ENCODE peak calls at places on chromosome 18, in five cellular contexts. P is RWPE1, I is neural crest cell, T is psoas muscle, J is GM20000. H is an unnamed sample.

GRCh38 chr18:57749604-57749970 is 53.5 kb downstream of the ATP8B1 start:
- DNase-seq in P (no peak), T (no peak), J (no peak), I (no peak), H (no peak)

GRCh38 chr18:54284967-54285785 is 15.9 kb downstream of the POLI start:
- DNase-seq in P (peak), J (peak), I (no peak), T (no peak), H (no peak)

GRCh38 chr18:71831039-71831438 is 713.1 kb downstream of the CBLN2 start:
- DNase-seq in T (no peak), J (no peak), P (no peak), I (no peak), H (no peak)

GRCh38 chr18:11379660-11380059 is 229.7 kb upstream of the SLC35G4 start:
- DNase-seq in J (no peak), I (no peak), T (no peak), P (no peak), H (no peak)

GRCh38 chr18:31637445-31637844 is 45.8 kb downstream of the TTR start:
- DNase-seq in P (no peak), J (no peak), I (no peak), T (no peak), H (no peak)

GRCh38 chr18:67515987-67516431 is 511 bp downstream of the DSEL start:
- DNase-seq in P (peak), I (peak), J (peak), T (peak), H (peak)

GRCh38 chr18:50158866-50159653 is 35.9 kb downstream of the MYO5B start:
- DNase-seq in P (peak), I (no peak), T (no peak), J (no peak), H (no peak)

GRCh38 chr18:26963292-26963691 is 97.8 kb upstream of the AQP4 start:
- DNase-seq in P (no peak), T (no peak), I (no peak), J (no peak), H (no peak)

GRCh38 chr18:37393221-37393828 is 172.3 kb downstream of the CELF4 start:
- DNase-seq in T (no peak), I (no peak), J (no peak), P (no peak), H (no peak)

GRCh38 chr18:23871410-23871809 is 143.1 kb upstream of the TTC39C start:
- DNase-seq in J (peak), T (no peak), P (peak), I (no peak), H (peak)

GRCh38 chr18:31041346-31042067 is 1.0 kb downstream of the DSC3 start:
- DNase-seq in P (peak), J (peak), T (peak), I (peak), H (peak)

GRCh38 chr18:26336572-26336971 is 110.3 kb downstream of the TAF4B start:
- DNase-seq in P (no peak), I (no peak), J (no peak), T (no peak), H (no peak)

GRCh38 chr18:22683196-22683676 is 249.9 kb upstream of the RBBP8 start:
- DNase-seq in I (no peak), P (peak), J (no peak), T (no peak), H (peak)

GRCh38 chr18:22378672-22379282 is 38.9 kb downstream of the CTAGE1 start:
- DNase-seq in I (peak), T (no peak), J (no peak), P (peak), H (no peak)

GRCh38 chr18:9808530-9809241 is 77.1 kb upstream of the TXNDC2 start:
- DNase-seq in J (no peak), P (peak), T (peak), I (no peak), H (no peak)

GRCh38 chr18:55780591-55781071 is 192.6 kb upstream of the TCF4 start:
- DNase-seq in P (no peak), J (peak), I (no peak), T (no peak), H (no peak)

GRCh38 chr18:8771930-8772329 is 66.6 kb downstream of the MTCL1 start:
- DNase-seq in J (no peak), P (no peak), T (no peak), I (no peak), H (no peak)

GRCh38 chr18:10852610-10853303 is 296.6 kb downstream of the PIEZO2 start:
- DNase-seq in T (no peak), I (no peak), P (no peak), J (no peak), H (no peak)

GRCh38 chr18:63131106-63131943 is 188.2 kb downstream of the BCL2 start:
- DNase-seq in P (peak), I (peak), T (no peak), J (peak), H (no peak)

GRCh38 chr18:79567481-79568147 is 112.0 kb upstream of the CTDP1 start:
- DNase-seq in P (peak), T (peak), I (no peak), J (no peak), H (peak)

GRCh38 chr18:74631242-74632087 is 33.8 kb downstream of the ZNF407 start:
- DNase-seq in P (no peak), J (no peak), I (no peak), T (no peak), H (no peak)

GRCh38 chr18:60064271-60064670 is 164.5 kb downstream of the PMAIP1 start:
- DNase-seq in I (no peak), P (peak), J (no peak), T (no peak), H (no peak)

GRCh38 chr18:60493066-60493465 is 120.5 kb upstream of the MC4R start:
- DNase-seq in I (no peak), P (no peak), T (no peak), J (no peak), H (no peak)

GRCh38 chr18:64409511-64409910 is 260.6 kb upstream of the LINC00305 start:
- DNase-seq in P (no peak), T (no peak), J (peak), I (no peak), H (no peak)

DNA sequence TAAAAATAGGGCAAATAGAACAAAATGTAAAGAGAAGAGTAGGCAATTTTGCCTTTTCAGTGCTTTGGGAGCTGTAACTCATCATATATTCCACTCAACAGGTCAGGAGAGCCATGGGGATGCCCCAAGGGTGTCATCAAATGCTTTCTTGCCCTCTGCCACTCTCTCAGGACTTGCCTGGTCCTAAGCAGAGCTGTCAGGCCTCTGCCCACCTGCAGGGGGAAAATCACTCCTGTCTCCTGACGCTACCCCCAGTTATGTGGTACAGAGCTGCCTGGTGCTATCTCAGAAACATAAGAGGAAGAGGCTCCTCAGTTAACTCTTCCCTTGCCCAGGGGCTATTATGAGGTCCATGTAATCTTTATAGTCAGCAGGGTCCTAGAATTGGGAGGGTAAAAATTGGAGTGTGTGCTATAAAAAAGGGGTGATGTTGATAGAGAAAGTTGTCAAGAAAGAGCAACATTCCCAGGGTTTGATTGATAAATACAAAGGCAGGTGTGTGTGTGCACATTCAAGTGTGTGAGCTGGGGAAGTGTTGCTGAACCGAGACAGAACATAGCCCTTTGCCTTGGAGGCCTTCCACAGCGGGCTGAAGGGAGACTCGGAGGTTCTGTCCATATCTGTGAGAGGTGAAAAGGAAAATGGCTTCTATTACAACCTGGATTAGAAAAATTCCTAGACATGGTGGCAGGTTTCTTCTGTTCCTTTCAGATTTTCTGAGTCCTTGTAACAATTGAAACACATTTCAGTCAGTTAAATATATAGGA is 25.4 kb downstream of the PTPRM start:
- DNase-seq in P (no peak), T (no peak), I (no peak), J (no peak), H (no peak)
- TF ChIP-seq CTCF in P (no peak), T (peak), I (peak), J (no peak), H (no peak)

GRCh38 chr18:49021076-49021432 is 70.3 kb upstream of the SMAD7 start:
- DNase-seq in P (no peak), I (no peak), T (peak), J (no peak), H (peak)

GRCh38 chr18:49020621-49021021 is 69.9 kb upstream of the SMAD7 start:
- DNase-seq in T (peak), J (no peak), I (no peak), P (no peak), H (peak)

GRCh38 chr18:49020129-49020528 is 69.4 kb upstream of the SMAD7 start:
- DNase-seq in I (no peak), J (no peak), P (no peak), T (peak), H (peak)

GRCh38 chr18:49022311-49023280 is 71.8 kb upstream of the SMAD7 start:
- DNase-seq in I (no peak), J (no peak), P (no peak), T (peak), H (peak)

GRCh38 chr18:49021433-49022129 is 70.8 kb upstream of the SMAD7 start:
- DNase-seq in T (peak), P (peak), I (no peak), J (peak), H (peak)
- TF ChIP-seq CTCF in T (peak), P (peak), I (peak), J (peak), H (no peak)

GRCh38 chr18:44680271-44681038 is at the start of gene SETBP1:
- DNase-seq in J (peak), I (peak), T (peak), P (peak), H (no peak)

GRCh38 chr18:44682181-44682870 is 1.6 kb downstream of the SETBP1 start:
- DNase-seq in J (peak), T (no peak), P (no peak), I (no peak), H (no peak)

GRCh38 chr18:44681611-44682010 is 923 bp downstream of the SETBP1 start:
- DNase-seq in T (no peak), J (no peak), P (no peak), I (no peak), H (no peak)

GRCh38 chr18:44679912-44680270 is 797 bp upstream of the SETBP1 start:
- DNase-seq in T (peak), I (peak), J (no peak), P (peak), H (peak)

DNA sequence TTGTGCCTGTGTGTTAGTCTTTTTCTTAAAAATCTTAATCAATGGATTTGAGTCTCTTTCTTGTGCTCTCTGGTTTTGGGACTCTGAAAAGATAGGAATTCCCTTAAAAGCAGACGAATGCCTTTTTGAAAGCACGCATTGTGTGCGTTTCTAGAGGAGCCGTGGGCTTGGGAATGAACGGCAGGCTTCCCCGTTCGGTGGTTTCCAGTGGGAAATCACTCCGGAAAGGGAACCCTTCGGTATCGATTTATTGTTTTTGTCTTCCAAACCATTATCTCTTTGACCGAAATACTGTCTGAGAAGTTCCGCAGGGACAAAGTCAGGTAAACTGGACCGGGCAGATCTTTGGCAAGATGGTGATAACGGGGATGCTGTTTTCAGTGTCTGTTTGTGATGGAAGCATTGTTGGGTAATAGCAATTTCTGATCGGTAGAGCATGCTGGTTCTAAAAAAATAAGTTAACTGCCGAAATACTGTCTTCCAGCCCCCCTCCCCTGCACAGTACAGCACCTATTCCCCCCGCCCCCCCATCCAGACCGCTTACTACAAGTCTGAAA is 429 bp downstream of the SETBP1 start:
- DNase-seq in J (peak), P (no peak), I (no peak), T (no peak), H (no peak)
- TF ChIP-seq CTCF in J (no peak), P (no peak), I (no peak), T (no peak), H (no peak)

GRCh38 chr18:42736074-42736473 is 379.4 kb downstream of the RIT2 start:
- DNase-seq in P (no peak), T (no peak), I (no peak), J (no peak), H (no peak)

GRCh38 chr18:42734520-42734919 is 381.0 kb downstream of the RIT2 start:
- DNase-seq in P (no peak), T (no peak), J (no peak), I (no peak), H (no peak)

GRCh38 chr18:42730272-42730671 is 385.2 kb downstream of the RIT2 start:
- DNase-seq in I (no peak), T (no peak), J (no peak), P (no peak), H (no peak)
- TF ChIP-seq CTCF in I (peak), T (no peak), J (no peak), P (no peak), H (peak)